ENCODE peak calls at places on chromosomes 1 and 21, in seven cellular contexts. F, H, L, C, P, J and A are unnamed samples. For H3K4me1, the result is how much of the 10 kb centered on the place peaks cover.

GRCh38 chr1:65147424-65148177 is 402 bp upstream of the AK4 start:
- DNase-seq in J (no peak), L (peak), C (no peak), F (peak), H (peak), P (peak), A (peak)

GRCh38 chr21:37159053-37159776 is 86.2 kb downstream of the TTC3 start:
- DNase-seq in C (peak), J (no peak), L (no peak), H (no peak), P (peak), F (no peak), A (no peak)

GRCh38 chr1:74113333-74113732 is 84.6 kb downstream of the LRRIQ3 start:
- DNase-seq in J (no peak), C (no peak), H (no peak), F (no peak), P (no peak), L (no peak), A (no peak)

GRCh38 chr1:112501810-112502641 is 6.7 kb upstream of the WNT2B start:
- DNase-seq in L (peak), H (peak), C (peak), F (peak), P (peak), J (no peak), A (peak)

GRCh38 chr1:31943546-31944184 is 5.5 kb upstream of the PTP4A2 start:
- DNase-seq in L (no peak), C (no peak), J (no peak), P (peak), H (no peak), F (no peak), A (no peak)

GRCh38 chr1:70227439-70227838 is 6.3 kb downstream of the SRSF11 start:
- DNase-seq in F (no peak), P (peak), J (no peak), L (no peak), H (no peak), C (peak), A (peak)

GRCh38 chr1:30318864-30319718 is 404.3 kb downstream of the MATN1 start:
- DNase-seq in J (no peak), H (no peak), C (no peak), P (no peak), F (peak), L (peak), A (no peak)

GRCh38 chr1:228018125-228018398 is 11.3 kb downstream of the WNT3A start:
- DNase-seq in J (no peak), C (no peak), F (no peak), H (no peak), L (no peak), P (no peak), A (no peak)

GRCh38 chr1:17201201-17202021 is 3.5 kb upstream of the PADI1 start:
- DNase-seq in C (no peak), L (no peak), P (no peak), J (no peak), F (peak), H (no peak), A (no peak)

GRCh38 chr1:18104546-18105100 is 3.0 kb upstream of the IGSF21 start:
- DNase-seq in H (no peak), J (no peak), F (no peak), L (no peak), C (no peak), P (no peak), A (no peak)

GRCh38 chr1:5711079-5711478 is 281.1 kb downstream of the NPHP4 start:
- DNase-seq in L (no peak), P (no peak), J (no peak), C (no peak), F (no peak), H (no peak), A (no peak)

GRCh38 chr1:196372896-196373536 is 235.2 kb downstream of the KCNT2 start:
- DNase-seq in F (no peak), H (peak), P (peak), J (no peak), L (no peak), C (peak), A (peak)

GRCh38 chr1:20732071-20732587 is 374 bp downstream of the SH2D5 start:
- DNase-seq in J (no peak), H (peak), C (peak), L (peak), P (peak), F (peak), A (peak)

GRCh38 chr1:183804916-183805734 is at the start of gene RGL1:
- DNase-seq in P (peak), C (peak), F (peak), H (peak), J (peak), L (peak), A (peak)

GRCh38 chr1:109894823-109895719 is 15.6 kb upstream of the CSF1 start:
- DNase-seq in J (no peak), P (no peak), F (no peak), H (no peak), L (no peak), C (no peak), A (no peak)

GRCh38 chr1:226965581-226966440 is 25.7 kb downstream of the COQ8A start:
- DNase-seq in F (no peak), J (no peak), H (no peak), L (no peak), C (no peak), P (no peak), A (no peak)
- H3K4me1 ChIP-seq in F (under half), J (under half), H (under half), L (under half), C (under half), P (under half), A (under half)

GRCh38 chr1:87336623-87337067 is 8.0 kb downstream of the LMO4 start:
- DNase-seq in J (no peak), L (no peak), F (no peak), H (no peak), C (no peak), P (no peak), A (no peak)

GRCh38 chr1:87333692-87334347 is 5.1 kb downstream of the LMO4 start:
- DNase-seq in F (no peak), H (no peak), C (peak), P (peak), J (no peak), L (no peak), A (no peak)

GRCh38 chr1:87334351-87335174 is 5.9 kb downstream of the LMO4 start:
- DNase-seq in H (peak), F (peak), L (peak), C (peak), P (peak), J (no peak), A (peak)

GRCh38 chr1:87335175-87335992 is 6.7 kb downstream of the LMO4 start:
- DNase-seq in L (peak), P (peak), J (peak), F (peak), C (peak), H (no peak), A (peak)

GRCh38 chr1:87337606-87338005 is 8.9 kb downstream of the LMO4 start:
- DNase-seq in L (no peak), P (no peak), H (no peak), C (no peak), F (no peak), J (no peak), A (no peak)
- H3K4ac ChIP-seq in L (no peak), P (no peak), H (no peak), C (no peak), F (no peak), J (peak), A (no peak)

GRCh38 chr1:9421533-9421873 is 117.8 kb upstream of the SLC25A33 start:
- DNase-seq in C (no peak), P (no peak), H (no peak), J (no peak), L (no peak), F (no peak), A (no peak)
- H3K4me1 ChIP-seq in C (under half), P (under half), H (under half), J (under half), L (under half), F (under half), A (under half)

GRCh38 chr1:19429611-19430010 is 55.7 kb downstream of the CAPZB start:
- DNase-seq in H (peak), P (peak), L (no peak), C (no peak), F (no peak), J (no peak), A (no peak)

GRCh38 chr1:19427087-19427781 is 58.1 kb downstream of the CAPZB start:
- DNase-seq in C (peak), L (no peak), P (peak), J (no peak), F (no peak), H (no peak), A (no peak)

GRCh38 chr1:19424651-19425570 is 60.4 kb downstream of the CAPZB start:
- DNase-seq in C (no peak), H (no peak), P (no peak), F (no peak), J (no peak), L (no peak), A (no peak)

GRCh38 chr1:19425643-19426245 is 59.6 kb downstream of the CAPZB start:
- DNase-seq in F (no peak), L (no peak), P (no peak), C (no peak), J (no peak), H (no peak), A (no peak)

GRCh38 chr1:19426294-19427086 is 58.8 kb downstream of the CAPZB start:
- DNase-seq in C (no peak), F (no peak), J (no peak), H (no peak), P (no peak), L (no peak), A (no peak)
- H3K4ac ChIP-seq in C (peak), F (no peak), J (peak), H (no peak), P (peak), L (no peak), A (no peak)

GRCh38 chr21:20258542-20258941 is 739.7 kb upstream of the NCAM2 start:
- DNase-seq in F (no peak), H (no peak), L (no peak), J (no peak), P (no peak), C (no peak), A (peak)
- H3K4me1 ChIP-seq in F (under half), H (under half), L (under half), J (under half), P (under half), C (under half), A (under half)

DNA sequence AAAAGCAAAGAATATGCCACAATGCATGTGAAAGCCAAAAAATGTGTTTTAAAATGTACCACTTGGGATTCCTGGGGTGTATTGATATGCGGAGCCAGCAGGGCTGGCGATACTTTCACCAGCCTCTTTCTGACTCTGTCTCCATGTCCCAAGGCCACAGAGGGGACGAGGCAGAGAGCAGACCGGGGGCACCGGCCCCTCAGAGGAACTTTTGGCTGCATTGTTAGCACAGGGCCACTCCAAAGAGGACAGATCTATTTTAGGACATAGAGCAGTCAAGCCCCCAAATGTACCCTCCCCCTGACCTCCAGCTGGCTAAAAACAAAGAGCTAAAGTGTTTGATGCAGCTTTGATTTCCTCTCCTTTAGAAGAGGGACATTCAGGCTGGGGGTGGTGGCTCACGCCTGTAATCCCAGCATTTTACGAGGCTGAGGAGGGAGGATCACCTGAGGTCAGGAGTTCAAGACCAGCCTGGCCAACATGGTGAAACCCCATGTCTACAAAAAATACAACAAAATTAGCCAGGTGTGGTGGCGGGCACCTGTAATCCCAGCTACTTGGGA is 25.6 kb upstream of the ZNF436 start:
- DNase-seq in C (no peak), F (peak), P (no peak), J (no peak), L (peak), H (no peak), A (peak)
- H3K4ac ChIP-seq in C (peak), F (no peak), P (peak), J (no peak), L (no peak), H (no peak), A (no peak)

DNA sequence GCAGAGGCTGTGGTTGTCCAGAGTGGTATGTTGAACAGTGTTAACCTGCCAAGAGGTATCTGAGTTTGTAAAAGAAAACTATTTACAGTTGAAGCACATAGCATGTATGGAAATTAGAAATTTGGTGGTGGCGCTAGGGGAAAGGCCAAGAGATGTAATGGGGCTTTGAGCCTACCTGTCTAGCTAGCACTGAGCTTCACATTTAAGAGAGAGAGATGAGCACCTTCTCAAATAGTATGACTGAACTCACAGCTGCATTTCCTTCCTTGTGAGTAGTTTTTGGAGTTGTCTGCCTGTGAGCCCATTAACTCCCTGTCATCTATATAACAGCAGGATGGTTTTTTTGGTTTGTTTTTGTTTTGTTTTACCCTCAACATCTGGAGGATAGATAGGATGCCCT is 4.0 kb downstream of the CLIC4 start:
- DNase-seq in F (no peak), J (no peak), H (no peak), C (no peak), L (no peak), P (no peak), A (no peak)
- H3K4me1 ChIP-seq in F (under half), J (under half), H (under half), C (under half), L (under half), P (under half), A (under half)